ENCODE peak calls at places on chromosomes 16 and 17, in ten cellular contexts. One of them, this sample, is unnamed.

GRCh38 chr16:61014869-61015268 is 1021.4 kb downstream of the CDH8 start:
- DNase-seq in GM23248: no peak
- DNase-seq in SK-N-SH: no peak
- DNase-seq in OCI-LY7: peak; percentile 11
- DNase-seq in hepatocyte: no peak
- DNase-seq in MM.1S: no peak
- DNase-seq in GM23338: peak; percentile 44
- DNase-seq in Karpas-422: no peak
- DNase-seq in PC-3: no peak
- DNase-seq in HCT116: no peak
- DNase-seq in this sample: no peak

GRCh38 chr17:73508057-73508930 is 136.0 kb downstream of the SDK2 start:
- DNase-seq in GM23248: no peak
- DNase-seq in SK-N-SH: no peak
- DNase-seq in OCI-LY7: no peak
- DNase-seq in hepatocyte: no peak
- DNase-seq in MM.1S: no peak
- DNase-seq in GM23338: no peak
- DNase-seq in Karpas-422: no peak
- DNase-seq in PC-3: no peak
- DNase-seq in HCT116: no peak
- DNase-seq in this sample: no peak

GRCh38 chr16:88792078-88792550 is 7.1 kb upstream of the PIEZO1 start:
- DNase-seq in GM23248: peak; percentile 91
- DNase-seq in SK-N-SH: no peak
- DNase-seq in OCI-LY7: no peak
- DNase-seq in hepatocyte: no peak
- DNase-seq in MM.1S: no peak
- DNase-seq in GM23338: no peak
- DNase-seq in Karpas-422: no peak
- DNase-seq in PC-3: no peak
- DNase-seq in HCT116: no peak
- DNase-seq in this sample: no peak

GRCh38 chr17:75753514-75754377 is 11.2 kb downstream of the GALK1 start:
- DNase-seq in GM23248: peak; percentile 89
- DNase-seq in SK-N-SH: peak; percentile 98
- DNase-seq in OCI-LY7: peak; percentile 92
- DNase-seq in hepatocyte: peak; percentile 87
- DNase-seq in MM.1S: peak; percentile 82
- DNase-seq in GM23338: peak; percentile 92
- DNase-seq in Karpas-422: peak; percentile 90
- DNase-seq in PC-3: no peak
- DNase-seq in HCT116: no peak
- DNase-seq in this sample: no peak

GRCh38 chr16:28090646-28091377 is 27.3 kb upstream of the GSG1L start:
- DNase-seq in GM23248: peak; percentile 65
- DNase-seq in SK-N-SH: peak; percentile 48
- DNase-seq in OCI-LY7: no peak
- DNase-seq in hepatocyte: no peak
- DNase-seq in MM.1S: no peak
- DNase-seq in GM23338: peak; percentile 94
- DNase-seq in Karpas-422: no peak
- DNase-seq in PC-3: peak; percentile 36
- DNase-seq in HCT116: no peak
- DNase-seq in this sample: peak; percentile 66

GRCh38 chr16:87145181-87146176 is 171.7 kb downstream of the C16orf95 start:
- DNase-seq in GM23248: peak; percentile 51
- DNase-seq in SK-N-SH: no peak
- DNase-seq in OCI-LY7: no peak
- DNase-seq in hepatocyte: no peak
- DNase-seq in MM.1S: no peak
- DNase-seq in GM23338: no peak
- DNase-seq in Karpas-422: no peak
- DNase-seq in PC-3: peak; percentile 93
- DNase-seq in HCT116: peak; percentile 97
- DNase-seq in this sample: peak; percentile 84

GRCh38 chr17:82236142-82236971 is 7.5 kb downstream of the SLC16A3 start:
- DNase-seq in GM23248: peak; percentile 65
- DNase-seq in SK-N-SH: peak; percentile 97
- DNase-seq in OCI-LY7: peak; percentile 78
- DNase-seq in hepatocyte: peak; percentile 87
- DNase-seq in MM.1S: peak; percentile 48
- DNase-seq in GM23338: peak; percentile 84
- DNase-seq in Karpas-422: peak; percentile 88
- DNase-seq in PC-3: peak; percentile 63
- DNase-seq in HCT116: no peak
- DNase-seq in this sample: no peak

GRCh38 chr16:77131398-77131797 is 59.6 kb upstream of the MON1B start:
- DNase-seq in GM23248: no peak
- DNase-seq in SK-N-SH: peak; percentile 21
- DNase-seq in OCI-LY7: no peak
- DNase-seq in hepatocyte: no peak
- DNase-seq in MM.1S: no peak
- DNase-seq in GM23338: no peak
- DNase-seq in Karpas-422: no peak
- DNase-seq in PC-3: no peak
- DNase-seq in HCT116: no peak
- DNase-seq in this sample: no peak

GRCh38 chr16:27476240-27476639 is 73.5 kb downstream of the GTF3C1 start:
- DNase-seq in GM23248: no peak
- DNase-seq in SK-N-SH: no peak
- DNase-seq in OCI-LY7: no peak
- DNase-seq in hepatocyte: no peak
- DNase-seq in MM.1S: no peak
- DNase-seq in GM23338: no peak
- DNase-seq in Karpas-422: no peak
- DNase-seq in PC-3: no peak
- DNase-seq in HCT116: no peak
- DNase-seq in this sample: no peak

GRCh38 chr17:17540278-17540906 is 44.2 kb upstream of the RASD1 start:
- DNase-seq in GM23248: no peak
- DNase-seq in SK-N-SH: peak; percentile 55
- DNase-seq in OCI-LY7: no peak
- DNase-seq in hepatocyte: no peak
- DNase-seq in MM.1S: no peak
- DNase-seq in GM23338: peak; percentile 32
- DNase-seq in Karpas-422: no peak
- DNase-seq in PC-3: no peak
- DNase-seq in HCT116: no peak
- DNase-seq in this sample: no peak

GRCh38 chr17:62819511-62820221 is 11.6 kb upstream of the MARCHF10 start:
- DNase-seq in GM23248: peak; percentile 99
- DNase-seq in SK-N-SH: peak; percentile 56
- DNase-seq in OCI-LY7: no peak
- DNase-seq in hepatocyte: peak; percentile 93
- DNase-seq in MM.1S: no peak
- DNase-seq in GM23338: peak; percentile 64
- DNase-seq in Karpas-422: no peak
- DNase-seq in PC-3: peak; percentile 98
- DNase-seq in HCT116: peak; percentile 71
- DNase-seq in this sample: peak; percentile 95

GRCh38 chr16:50088302-50088701 is 22.5 kb downstream of the HEATR3 start:
- DNase-seq in GM23248: no peak
- DNase-seq in SK-N-SH: no peak
- DNase-seq in OCI-LY7: no peak
- DNase-seq in hepatocyte: no peak
- DNase-seq in MM.1S: no peak
- DNase-seq in GM23338: no peak
- DNase-seq in Karpas-422: no peak
- DNase-seq in PC-3: no peak
- DNase-seq in HCT116: no peak
- DNase-seq in this sample: no peak

GRCh38 chr17:74547264-74547663 is 1.3 kb upstream of the CD300C start:
- DNase-seq in GM23248: no peak
- DNase-seq in SK-N-SH: no peak
- DNase-seq in OCI-LY7: no peak
- DNase-seq in hepatocyte: no peak
- DNase-seq in MM.1S: no peak
- DNase-seq in GM23338: no peak
- DNase-seq in Karpas-422: no peak
- DNase-seq in PC-3: no peak
- DNase-seq in HCT116: no peak
- DNase-seq in this sample: no peak

GRCh38 chr17:52158450-52159042 is at the start of gene CA10:
- DNase-seq in GM23248: no peak
- DNase-seq in SK-N-SH: peak; percentile 80
- DNase-seq in OCI-LY7: no peak
- DNase-seq in hepatocyte: peak; percentile 27
- DNase-seq in MM.1S: no peak
- DNase-seq in GM23338: peak; percentile 91
- DNase-seq in Karpas-422: no peak
- DNase-seq in PC-3: no peak
- DNase-seq in HCT116: no peak
- DNase-seq in this sample: no peak

GRCh38 chr17:21243516-21244303 is 9.5 kb downstream of the NATD1 start:
- DNase-seq in GM23248: no peak
- DNase-seq in SK-N-SH: no peak
- DNase-seq in OCI-LY7: no peak
- DNase-seq in hepatocyte: peak; percentile 35
- DNase-seq in MM.1S: no peak
- DNase-seq in GM23338: no peak
- DNase-seq in Karpas-422: no peak
- DNase-seq in PC-3: no peak
- DNase-seq in HCT116: no peak
- DNase-seq in this sample: no peak
- H3K9me2 ChIP-seq in GM23248: no peaks in the 10 kb centered on the region
- H3K9me2 ChIP-seq in SK-N-SH: no peaks in the 10 kb centered on the region
- H3K9me2 ChIP-seq in OCI-LY7: no peaks in the 10 kb centered on the region
- H3K9me2 ChIP-seq in hepatocyte: no peaks in the 10 kb centered on the region
- H3K9me2 ChIP-seq in MM.1S: no peaks in the 10 kb centered on the region
- H3K9me2 ChIP-seq in GM23338: no peaks in the 10 kb centered on the region
- H3K9me2 ChIP-seq in Karpas-422: no peaks in the 10 kb centered on the region
- H3K9me2 ChIP-seq in PC-3: no peaks in the 10 kb centered on the region
- H3K9me2 ChIP-seq in HCT116: no peaks in the 10 kb centered on the region
- H3K9me2 ChIP-seq in this sample: no peaks in the 10 kb centered on the region

GRCh38 chr17:48261297-48261880 is 153.8 kb downstream of the SNX11 start:
- DNase-seq in GM23248: peak; percentile 53
- DNase-seq in SK-N-SH: peak; percentile 20
- DNase-seq in OCI-LY7: peak; percentile 38
- DNase-seq in hepatocyte: peak; percentile 23
- DNase-seq in MM.1S: peak; percentile 66
- DNase-seq in GM23338: peak; percentile 92
- DNase-seq in Karpas-422: peak; percentile 76
- DNase-seq in PC-3: peak; percentile 72
- DNase-seq in HCT116: peak; percentile 81
- DNase-seq in this sample: no peak
- H3K9me2 ChIP-seq in GM23248: no peaks in the 10 kb centered on the region
- H3K9me2 ChIP-seq in SK-N-SH: no peaks in the 10 kb centered on the region
- H3K9me2 ChIP-seq in OCI-LY7: no peaks in the 10 kb centered on the region
- H3K9me2 ChIP-seq in hepatocyte: no peaks in the 10 kb centered on the region
- H3K9me2 ChIP-seq in MM.1S: no peaks in the 10 kb centered on the region
- H3K9me2 ChIP-seq in GM23338: no peaks in the 10 kb centered on the region
- H3K9me2 ChIP-seq in Karpas-422: no peaks in the 10 kb centered on the region
- H3K9me2 ChIP-seq in PC-3: no peaks in the 10 kb centered on the region
- H3K9me2 ChIP-seq in HCT116: no peaks in the 10 kb centered on the region
- H3K9me2 ChIP-seq in this sample: no peaks in the 10 kb centered on the region

GRCh38 chr16:8550728-8551387 is 39.5 kb downstream of the TMEM114 start:
- DNase-seq in GM23248: no peak
- DNase-seq in SK-N-SH: no peak
- DNase-seq in OCI-LY7: no peak
- DNase-seq in hepatocyte: no peak
- DNase-seq in MM.1S: no peak
- DNase-seq in GM23338: no peak
- DNase-seq in Karpas-422: no peak
- DNase-seq in PC-3: no peak
- DNase-seq in HCT116: no peak
- DNase-seq in this sample: no peak

GRCh38 chr16:8552487-8553221 is 37.7 kb downstream of the TMEM114 start:
- DNase-seq in GM23248: no peak
- DNase-seq in SK-N-SH: no peak
- DNase-seq in OCI-LY7: no peak
- DNase-seq in hepatocyte: no peak
- DNase-seq in MM.1S: no peak
- DNase-seq in GM23338: no peak
- DNase-seq in Karpas-422: no peak
- DNase-seq in PC-3: no peak
- DNase-seq in HCT116: no peak
- DNase-seq in this sample: no peak

GRCh38 chr16:8555400-8555799 is 34.9 kb downstream of the TMEM114 start:
- DNase-seq in GM23248: no peak
- DNase-seq in SK-N-SH: no peak
- DNase-seq in OCI-LY7: no peak
- DNase-seq in hepatocyte: no peak
- DNase-seq in MM.1S: no peak
- DNase-seq in GM23338: no peak
- DNase-seq in Karpas-422: no peak
- DNase-seq in PC-3: no peak
- DNase-seq in HCT116: no peak
- DNase-seq in this sample: no peak

GRCh38 chr16:8551388-8552332 is 38.7 kb downstream of the TMEM114 start:
- DNase-seq in GM23248: no peak
- DNase-seq in SK-N-SH: no peak
- DNase-seq in OCI-LY7: no peak
- DNase-seq in hepatocyte: no peak
- DNase-seq in MM.1S: no peak
- DNase-seq in GM23338: no peak
- DNase-seq in Karpas-422: no peak
- DNase-seq in PC-3: no peak
- DNase-seq in HCT116: no peak
- DNase-seq in this sample: no peak

GRCh38 chr16:8554881-8555280 is 35.4 kb downstream of the TMEM114 start:
- DNase-seq in GM23248: no peak
- DNase-seq in SK-N-SH: no peak
- DNase-seq in OCI-LY7: no peak
- DNase-seq in hepatocyte: no peak
- DNase-seq in MM.1S: no peak
- DNase-seq in GM23338: no peak
- DNase-seq in Karpas-422: no peak
- DNase-seq in PC-3: no peak
- DNase-seq in HCT116: no peak
- DNase-seq in this sample: no peak
- H3K9me2 ChIP-seq in GM23248: no peaks in the 10 kb centered on the region
- H3K9me2 ChIP-seq in SK-N-SH: no peaks in the 10 kb centered on the region
- H3K9me2 ChIP-seq in OCI-LY7: no peaks in the 10 kb centered on the region
- H3K9me2 ChIP-seq in hepatocyte: no peaks in the 10 kb centered on the region
- H3K9me2 ChIP-seq in MM.1S: no peaks in the 10 kb centered on the region
- H3K9me2 ChIP-seq in GM23338: no peaks in the 10 kb centered on the region
- H3K9me2 ChIP-seq in Karpas-422: no peaks in the 10 kb centered on the region
- H3K9me2 ChIP-seq in PC-3: no peaks in the 10 kb centered on the region
- H3K9me2 ChIP-seq in HCT116: no peaks in the 10 kb centered on the region
- H3K9me2 ChIP-seq in this sample: no peaks in the 10 kb centered on the region

DNA sequence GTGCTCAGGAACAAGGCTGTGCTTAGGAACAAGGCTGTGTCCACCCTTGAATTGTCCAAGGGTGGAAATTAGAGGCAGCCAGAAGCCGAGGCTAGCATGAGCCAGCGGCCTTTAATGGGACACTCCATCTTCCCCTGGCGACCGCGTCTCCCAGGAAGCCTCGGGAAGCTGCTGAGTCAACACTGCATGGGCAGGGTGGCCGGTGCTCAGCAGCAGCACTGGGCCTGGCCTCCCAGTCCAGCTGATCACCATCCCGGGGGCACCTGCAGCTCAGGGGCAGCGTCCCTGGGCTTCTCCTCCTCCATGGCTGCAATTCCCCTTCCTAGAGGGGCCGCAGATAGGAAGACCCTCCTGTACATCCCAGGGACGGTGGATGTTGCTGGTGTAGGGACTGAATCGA is 180.8 kb downstream of the ENGASE start:
- DNase-seq in GM23248: no peak
- DNase-seq in SK-N-SH: no peak
- DNase-seq in OCI-LY7: no peak
- DNase-seq in hepatocyte: no peak
- DNase-seq in MM.1S: no peak
- DNase-seq in GM23338: no peak
- DNase-seq in Karpas-422: no peak
- DNase-seq in PC-3: no peak
- DNase-seq in HCT116: no peak
- DNase-seq in this sample: no peak
- H3K9me2 ChIP-seq in GM23248: no peaks in the 10 kb centered on the region
- H3K9me2 ChIP-seq in SK-N-SH: no peaks in the 10 kb centered on the region
- H3K9me2 ChIP-seq in OCI-LY7: no peaks in the 10 kb centered on the region
- H3K9me2 ChIP-seq in hepatocyte: no peaks in the 10 kb centered on the region
- H3K9me2 ChIP-seq in MM.1S: no peaks in the 10 kb centered on the region
- H3K9me2 ChIP-seq in GM23338: no peaks in the 10 kb centered on the region
- H3K9me2 ChIP-seq in Karpas-422: no peaks in the 10 kb centered on the region
- H3K9me2 ChIP-seq in PC-3: no peaks in the 10 kb centered on the region
- H3K9me2 ChIP-seq in HCT116: no peaks in the 10 kb centered on the region
- H3K9me2 ChIP-seq in this sample: no peaks in the 10 kb centered on the region